ENCODE peak calls at places on chromosomes 11 and 22, in eight cellular contexts. U is GM12878, Q is breast epithelium, J is HCT116, V is IMR-90, C is prostate gland, T is A549, X is ovary. N is an unnamed sample.

GRCh38 chr11:4797212-4797611 is 7.0 kb downstream of the OR52R1 start:
- DNase-seq in T (no peak), X (no peak), C (no peak), V (no peak), Q (no peak), J (no peak), U (no peak), N (no peak)

GRCh38 chr22:37165066-37165465 is 15.3 kb upstream of the IL2RB start:
- DNase-seq in U (no peak), Q (no peak), J (no peak), V (no peak), X (no peak), T (no peak), C (no peak), N (no peak)

GRCh38 chr11:93143800-93144199 is 54.0 kb downstream of the SLC36A4 start:
- DNase-seq in U (no peak), Q (no peak), T (no peak), X (no peak), C (no peak), J (no peak), V (peak), N (no peak)

GRCh38 chr11:1197886-1198765 is 24.7 kb upstream of the MUC5B start:
- DNase-seq in J (no peak), X (peak), V (no peak), T (no peak), Q (peak), C (no peak), U (no peak), N (peak)

GRCh38 chr11:2691991-2692841 is 7.6 kb downstream of the KCNQ1OT1 start:
- DNase-seq in V (no peak), Q (peak), U (no peak), T (no peak), X (peak), C (no peak), J (no peak), N (peak)

GRCh38 chr11:68541983-68542382 is 81.4 kb downstream of the PPP6R3 start:
- DNase-seq in C (no peak), X (no peak), U (no peak), J (no peak), V (no peak), T (no peak), Q (no peak), N (no peak)

GRCh38 chr11:35105319-35106063 is 33.5 kb upstream of the CD44 start:
- DNase-seq in C (no peak), X (no peak), Q (no peak), J (no peak), T (no peak), V (no peak), U (no peak), N (no peak)

GRCh38 chr11:124739479-124740276 is at the start of gene NRGN:
- DNase-seq in T (peak), Q (peak), J (peak), U (no peak), X (peak), C (peak), V (peak), N (peak)

GRCh38 chr11:125072961-125073590 is 10.0 kb downstream of the SLC37A2 start:
- DNase-seq in V (no peak), Q (no peak), T (no peak), X (no peak), U (no peak), J (no peak), C (no peak), N (no peak)

GRCh38 chr11:17148536-17148935 is 59.2 kb downstream of the PIK3C2A start:
- DNase-seq in J (no peak), Q (no peak), C (no peak), V (peak), X (no peak), U (no peak), T (no peak), N (no peak)

GRCh38 chr22:38850941-38851849 is 7.4 kb upstream of the NPTXR start:
- DNase-seq in Q (no peak), V (peak), T (peak), X (no peak), J (peak), C (no peak), U (no peak), N (no peak)

GRCh38 chr11:102662607-102663006 is 37.5 kb upstream of the MMP20 start:
- DNase-seq in V (no peak), T (no peak), U (no peak), Q (no peak), C (no peak), J (no peak), X (no peak), N (no peak)

GRCh38 chr11:102666331-102666957 is 39.1 kb downstream of the MMP27 start:
- DNase-seq in T (peak), V (peak), Q (no peak), C (peak), J (peak), X (no peak), U (no peak), N (no peak)

GRCh38 chr11:102661040-102661439 is 35.9 kb upstream of the MMP20 start:
- DNase-seq in U (no peak), V (no peak), Q (no peak), C (no peak), X (no peak), T (no peak), J (no peak), N (no peak)

GRCh38 chr11:102669664-102670063 is 35.9 kb downstream of the MMP27 start:
- DNase-seq in X (no peak), V (peak), Q (no peak), C (no peak), T (no peak), J (no peak), U (no peak), N (no peak)

GRCh38 chr11:102664001-102664752 is 39.0 kb upstream of the MMP20 start:
- DNase-seq in T (peak), C (no peak), Q (no peak), J (peak), X (no peak), V (no peak), U (no peak), N (no peak)
- TF ChIP-seq CTCF in T (no peak), C (no peak), Q (no peak), J (peak), X (no peak), V (peak), U (peak), N (no peak)

DNA sequence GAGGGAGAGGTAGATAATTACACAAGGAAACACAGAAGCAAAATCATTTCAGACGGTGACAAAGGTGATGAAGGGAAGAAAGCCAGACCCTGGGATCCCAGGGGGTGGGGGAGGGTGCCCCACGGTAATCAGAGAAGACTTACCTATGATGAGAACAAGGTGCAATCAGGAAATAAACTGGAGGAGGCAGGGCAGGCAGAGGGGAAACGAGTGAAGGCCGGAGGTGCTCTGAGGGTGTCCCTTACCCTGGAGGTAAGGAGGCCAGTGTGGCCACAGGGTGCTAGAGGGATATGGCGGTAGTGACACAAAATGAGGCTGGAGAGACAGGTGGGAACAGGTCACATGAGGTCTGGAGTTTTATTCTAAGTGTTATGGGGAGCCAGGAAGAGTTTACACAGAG is 13.9 kb upstream of the SCGB1A1 start:
- DNase-seq in C (no peak), T (no peak), Q (no peak), J (no peak), V (no peak), X (no peak), U (no peak), N (no peak)
- H3K4me3 ChIP-seq in C (no peak), T (no peak), Q (no peak), J (no peak), V (no peak), X (no peak), U (no peak), N (no peak)

GRCh38 chr11:9386086-9386485 is 1.6 kb downstream of the IPO7 start:
- DNase-seq in V (no peak), U (no peak), J (no peak), T (no peak), C (no peak), Q (no peak), X (no peak), N (no peak)

GRCh38 chr11:9385288-9385902 is 943 bp downstream of the IPO7 start:
- DNase-seq in J (no peak), C (no peak), T (peak), Q (peak), U (no peak), X (no peak), V (no peak), N (no peak)

GRCh38 chr11:9386901-9387300 is 2.4 kb downstream of the IPO7 start:
- DNase-seq in U (no peak), X (no peak), Q (no peak), T (no peak), C (no peak), V (no peak), J (no peak), N (no peak)

GRCh38 chr11:9380773-9381172 is 3.7 kb upstream of the IPO7 start:
- DNase-seq in U (no peak), C (no peak), Q (no peak), T (no peak), J (no peak), V (no peak), X (no peak), N (no peak)

DNA sequence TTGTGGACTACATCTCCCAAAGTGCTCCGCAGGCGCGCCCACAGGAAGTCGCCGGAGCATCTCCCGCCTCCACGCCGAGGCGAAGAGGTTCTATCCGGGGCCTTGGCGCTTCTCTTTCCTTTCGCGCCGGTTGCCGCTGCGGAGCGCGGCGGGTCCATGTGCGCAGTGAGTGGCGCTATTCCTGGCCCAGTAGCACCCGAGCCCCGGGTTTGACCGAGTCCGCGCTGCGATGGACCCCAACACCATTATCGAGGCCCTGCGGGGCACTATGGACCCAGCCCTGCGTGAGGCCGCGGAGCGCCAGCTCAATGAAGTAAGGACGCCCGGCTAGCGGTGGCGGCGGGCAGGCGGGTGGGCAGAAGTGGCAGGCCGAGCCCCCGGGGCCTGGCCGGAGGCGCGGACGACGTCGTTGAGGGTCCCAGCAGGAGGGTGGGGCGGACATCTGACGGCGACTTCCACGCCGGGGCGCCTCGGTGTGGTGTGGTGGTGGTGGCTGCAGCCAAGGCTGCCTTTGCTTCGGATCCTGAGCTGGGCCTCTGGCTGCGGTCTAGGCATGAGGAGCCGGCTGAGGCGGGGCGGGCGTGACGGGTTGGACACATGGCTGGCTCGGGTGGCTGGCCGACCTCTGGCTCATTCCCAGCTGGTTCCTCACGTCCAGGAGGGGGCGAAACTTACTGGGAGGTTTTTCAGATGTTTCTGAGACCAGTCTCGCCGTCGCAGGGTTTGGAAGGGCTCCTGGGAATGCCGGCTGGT is at the start of gene IPO7:
- DNase-seq in Q (peak), X (peak), U (peak), C (peak), V (peak), T (peak), J (peak), N (peak)
- TF ChIP-seq POLR2A in Q (peak), X (peak), U (peak), C (peak), V (peak), T (peak), J (peak), N (no peak)

GRCh38 chr11:90635145-90635544 is 412.3 kb upstream of the CHORDC1 start:
- DNase-seq in Q (no peak), U (no peak), J (no peak), V (no peak), T (no peak), X (no peak), C (no peak), N (no peak)

GRCh38 chr11:90635886-90636285 is 413.0 kb upstream of the CHORDC1 start:
- DNase-seq in V (no peak), X (no peak), C (no peak), T (no peak), J (no peak), Q (no peak), U (no peak), N (no peak)

GRCh38 chr11:90639687-90640086 is 416.8 kb upstream of the CHORDC1 start:
- DNase-seq in Q (no peak), T (peak), C (no peak), X (no peak), J (no peak), V (no peak), U (no peak), N (no peak)
- TF ChIP-seq CTCF in Q (no peak), T (peak), C (no peak), X (no peak), J (no peak), V (no peak), U (peak), N (no peak)

GRCh38 chr22:23752090-23752691 is 1.3 kb upstream of the ZNF70 start:
- DNase-seq in Q (no peak), V (no peak), X (no peak), J (no peak), T (peak), C (no peak), U (no peak), N (no peak)

GRCh38 chr22:23751441-23751996 is 607 bp upstream of the ZNF70 start:
- DNase-seq in V (no peak), C (no peak), U (no peak), T (peak), X (peak), Q (no peak), J (no peak), N (no peak)

GRCh38 chr22:23750374-23750743 is 553 bp downstream of the ZNF70 start:
- DNase-seq in C (no peak), U (no peak), T (no peak), Q (no peak), V (no peak), X (no peak), J (no peak), N (no peak)

GRCh38 chr22:23750744-23751440 is at the start of gene ZNF70:
- DNase-seq in Q (peak), V (peak), T (peak), U (no peak), C (peak), X (peak), J (peak), N (peak)

GRCh38 chr22:23749747-23750373 is 1.1 kb downstream of the ZNF70 start:
- DNase-seq in T (no peak), Q (no peak), J (no peak), V (no peak), X (no peak), C (no peak), U (no peak), N (no peak)
- H3K4me3 ChIP-seq in T (peak), Q (peak), J (peak), V (peak), X (peak), C (peak), U (peak), N (no peak)

DNA sequence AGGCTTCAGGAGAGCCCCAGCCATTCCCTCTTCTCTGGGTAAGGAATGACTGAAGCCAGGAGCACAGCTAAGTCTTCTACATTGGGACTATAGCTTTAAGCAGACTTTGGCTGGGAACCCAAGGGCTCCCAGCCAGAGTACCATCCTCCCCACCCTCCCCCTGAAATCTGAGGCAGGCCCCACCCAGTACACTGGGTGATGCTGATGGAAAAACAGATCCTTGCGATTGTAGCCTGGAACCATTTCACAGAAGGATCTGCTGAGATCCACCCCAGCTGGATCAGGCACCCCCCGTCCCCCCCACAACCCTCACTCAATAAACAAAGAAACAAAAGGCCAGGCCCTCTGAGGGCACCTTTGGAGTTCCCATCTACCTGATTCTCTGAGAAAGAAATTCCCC is 39.8 kb downstream of the IL18BP start:
- DNase-seq in Q (peak), V (peak), C (peak), U (no peak), J (no peak), T (no peak), X (peak), N (peak)
- TF ChIP-seq POLR2A in Q (no peak), V (no peak), C (peak), U (no peak), J (no peak), T (no peak), X (no peak), N (no peak)

GRCh38 chr11:62542111-62542745 is 4.4 kb downstream of the AHNAK start:
- DNase-seq in J (no peak), U (no peak), Q (no peak), X (no peak), C (no peak), T (no peak), V (peak), N (no peak)
- TF ChIP-seq CTCF in J (no peak), U (no peak), Q (no peak), X (no peak), C (no peak), T (no peak), V (no peak), N (no peak)

DNA sequence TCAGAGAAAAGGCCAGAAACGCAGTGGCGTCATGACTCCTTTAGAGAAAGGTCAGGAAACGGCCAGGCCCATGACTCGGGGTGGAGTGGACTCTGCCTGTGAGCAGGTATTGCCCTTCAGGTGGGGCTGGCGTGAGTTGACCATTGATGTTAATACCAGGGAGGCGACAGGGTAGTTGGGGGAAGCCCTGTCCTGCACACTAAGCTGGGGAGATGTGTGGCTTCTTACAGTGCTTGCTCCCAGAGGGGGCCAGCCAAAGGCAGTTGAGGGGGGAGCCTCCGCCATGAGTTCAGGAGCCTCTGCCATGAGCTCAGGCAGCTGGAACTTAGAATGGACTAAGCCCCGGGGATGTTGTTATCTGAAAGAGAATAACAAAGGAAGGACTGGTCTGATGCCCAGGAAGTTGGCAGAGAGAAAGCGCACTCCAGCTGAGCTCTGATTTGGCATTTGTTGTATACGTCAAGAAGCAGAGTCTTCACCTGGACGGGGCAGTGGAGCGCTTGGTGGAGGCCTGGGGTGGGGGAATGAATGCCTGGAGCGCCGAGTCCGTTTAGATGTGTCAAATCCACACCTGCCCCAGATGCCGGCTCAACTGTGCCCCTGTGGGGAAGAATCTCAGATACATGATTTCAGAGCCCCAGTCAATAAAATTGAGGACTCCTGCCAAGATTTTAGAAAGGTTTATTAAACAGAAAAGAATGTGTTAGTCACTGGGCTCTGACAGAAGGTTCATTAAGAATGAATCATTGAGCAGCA is 222.5 kb downstream of the TBC1D22A start:
- DNase-seq in J (peak), V (peak), T (no peak), X (no peak), U (no peak), Q (no peak), C (no peak), N (no peak)
- H3K4me3 ChIP-seq in J (no peak), V (no peak), T (no peak), X (no peak), U (no peak), Q (no peak), C (no peak), N (no peak)

DNA sequence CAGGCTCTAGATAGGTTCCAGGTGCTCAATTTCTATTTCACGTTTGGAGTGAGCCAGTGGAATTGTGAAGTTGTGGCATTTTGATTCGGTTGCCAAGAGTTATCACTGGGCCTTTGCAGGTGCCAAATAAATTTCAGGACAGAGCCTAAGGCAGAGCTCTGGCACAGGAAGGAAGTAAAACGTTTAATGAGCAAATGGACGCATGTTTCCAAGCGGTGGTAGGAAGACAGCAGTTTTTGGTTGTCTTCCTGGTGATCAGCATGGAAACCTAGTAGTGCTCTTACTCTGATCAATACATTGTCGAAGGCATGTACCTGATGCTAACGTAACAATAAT is 452 bp downstream of the BIRC3 start:
- DNase-seq in U (no peak), C (no peak), Q (no peak), V (no peak), X (no peak), J (no peak), T (no peak), N (no peak)
- TF ChIP-seq POLR2A in U (no peak), C (no peak), Q (no peak), V (no peak), X (no peak), J (no peak), T (no peak), N (no peak)

GRCh38 chr22:19495562-19496323 is 16.0 kb downstream of the CDC45 start:
- DNase-seq in T (peak), V (peak), J (no peak), Q (no peak), C (no peak), U (no peak), X (no peak), N (no peak)
- TF ChIP-seq CTCF in T (no peak), V (peak), J (no peak), Q (no peak), C (peak), U (peak), X (no peak), N (no peak)